ENCODE peak calls at places on chromosomes 12 and 14, in five cellular contexts. O, I, N, A and M are unnamed samples.

GRCh38 chr12:53427905-53428594 is 4.4 kb downstream of the AMHR2 start:
- DNase-seq in O (peak; percentile 34), I (peak; percentile 86), N (peak; percentile 97), A (peak; percentile 74), M (no peak)

GRCh38 chr12:89593873-89594272 is 68.0 kb upstream of the POC1B start:
- DNase-seq in O (no peak), I (no peak), N (no peak), A (no peak), M (no peak)

GRCh38 chr14:104209985-104210520 is 71.7 kb downstream of the KIF26A start:
- DNase-seq in O (no peak), I (no peak), N (no peak), A (no peak), M (no peak)

GRCh38 chr12:54984602-54985376 is at the start of gene TESPA1:
- DNase-seq in O (no peak), I (no peak), N (no peak), A (no peak), M (no peak)

GRCh38 chr12:51000245-51000644 is 25.9 kb downstream of the SLC11A2 start:
- DNase-seq in O (no peak), I (peak; percentile 13), N (no peak), A (no peak), M (no peak)

GRCh38 chr12:106767954-106768501 is 6.5 kb upstream of the RIC8B start:
- DNase-seq in O (peak; percentile 70), I (peak; percentile 38), N (no peak), A (no peak), M (peak; percentile 40)

GRCh38 chr12:25387136-25388050 is 136.7 kb upstream of the KRAS start:
- DNase-seq in O (peak; percentile 93), I (peak; percentile 95), N (peak; percentile 61), A (peak; percentile 93), M (peak; percentile 67)

GRCh38 chr12:43011383-43011926 is 421.9 kb upstream of the PRICKLE1 start:
- DNase-seq in O (no peak), I (no peak), N (no peak), A (no peak), M (no peak)

GRCh38 chr14:104196461-104197180 is 58.2 kb downstream of the KIF26A start:
- DNase-seq in O (no peak), I (no peak), N (no peak), A (no peak), M (no peak)

GRCh38 chr14:63050694-63051093 is 5.4 kb upstream of the KCNH5 start:
- DNase-seq in O (no peak), I (no peak), N (no peak), A (no peak), M (no peak)

GRCh38 chr14:63045612-63046320 is 508 bp upstream of the KCNH5 start:
- DNase-seq in O (peak; percentile 36), I (peak; percentile 39), N (no peak), A (peak; percentile 70), M (peak; percentile 87)

GRCh38 chr14:63051301-63051700 is 6.0 kb upstream of the KCNH5 start:
- DNase-seq in O (no peak), I (no peak), N (no peak), A (no peak), M (no peak)

GRCh38 chr14:63045234-63045611 is at the start of gene KCNH5:
- DNase-seq in O (peak; percentile 43), I (peak; percentile 46), N (no peak), A (peak; percentile 91), M (peak; percentile 89)

DNA sequence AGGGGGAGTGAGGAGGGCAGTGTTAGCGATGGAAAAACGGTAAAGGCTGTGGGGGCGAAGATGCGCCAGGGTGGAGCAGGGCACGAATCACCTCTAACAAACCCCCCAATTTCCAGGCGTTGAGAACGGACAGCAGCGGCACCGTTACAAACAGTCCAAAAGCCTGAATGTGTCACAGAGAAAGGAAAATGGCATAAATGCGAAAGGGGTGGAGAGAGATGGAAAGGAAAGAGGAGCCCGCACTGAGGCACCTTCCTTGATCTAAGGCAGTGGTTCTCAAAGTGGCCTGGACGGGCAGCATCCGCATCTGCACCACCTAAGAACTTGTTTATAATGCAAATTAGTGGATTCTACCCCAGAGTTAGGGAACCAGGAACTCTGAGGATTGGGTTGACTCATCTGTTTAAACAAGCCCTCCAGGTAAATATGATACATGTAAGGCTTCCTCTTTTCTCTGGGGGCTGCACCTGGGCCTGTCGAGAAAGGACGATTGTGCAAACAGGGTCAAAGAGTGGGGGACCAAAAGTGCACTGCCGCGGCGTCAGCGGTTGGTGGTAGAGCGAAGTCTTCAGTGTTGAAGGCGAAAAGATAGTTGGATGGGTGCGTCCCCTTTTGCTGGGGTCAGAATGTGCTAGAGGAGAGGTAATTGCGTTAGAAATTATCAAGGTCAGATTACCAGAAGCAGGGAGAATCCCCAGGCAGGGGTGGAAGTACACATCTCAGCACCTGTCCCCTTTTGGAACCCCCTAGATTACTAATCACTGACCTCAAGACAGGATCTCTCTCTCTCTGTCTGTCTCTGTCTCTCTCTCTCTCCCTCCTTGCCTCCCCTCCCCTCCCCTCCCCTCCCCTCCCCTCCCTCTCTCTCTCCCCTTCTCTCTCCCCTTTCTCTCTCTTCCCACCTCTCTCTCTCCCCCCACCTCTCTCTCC is 1.3 kb upstream of the KCNH5 start:
- DNase-seq in O (no peak), I (no peak), N (no peak), A (no peak), M (peak; percentile 51)
- H3K4me3 ChIP-seq in O (peak overlapping the region; percentile 27), I (peak overlapping the region; percentile 31), N (no peak overlapping the region), A (peak overlapping the region; percentile 17), M (peak overlapping the region; percentile 61)

GRCh38 chr12:5244513-5244972 is 187.4 kb upstream of the NTF3 start:
- DNase-seq in O (no peak), I (no peak), N (no peak), A (peak; percentile 73), M (no peak)

GRCh38 chr12:5246196-5246595 is 185.7 kb upstream of the NTF3 start:
- DNase-seq in O (no peak), I (no peak), N (no peak), A (no peak), M (peak; percentile 51)

GRCh38 chr12:5242440-5242839 is 189.5 kb upstream of the NTF3 start:
- DNase-seq in O (no peak), I (no peak), N (no peak), A (no peak), M (no peak)

GRCh38 chr12:5247144-5247543 is 184.8 kb upstream of the NTF3 start:
- DNase-seq in O (no peak), I (no peak), N (no peak), A (no peak), M (no peak)

DNA sequence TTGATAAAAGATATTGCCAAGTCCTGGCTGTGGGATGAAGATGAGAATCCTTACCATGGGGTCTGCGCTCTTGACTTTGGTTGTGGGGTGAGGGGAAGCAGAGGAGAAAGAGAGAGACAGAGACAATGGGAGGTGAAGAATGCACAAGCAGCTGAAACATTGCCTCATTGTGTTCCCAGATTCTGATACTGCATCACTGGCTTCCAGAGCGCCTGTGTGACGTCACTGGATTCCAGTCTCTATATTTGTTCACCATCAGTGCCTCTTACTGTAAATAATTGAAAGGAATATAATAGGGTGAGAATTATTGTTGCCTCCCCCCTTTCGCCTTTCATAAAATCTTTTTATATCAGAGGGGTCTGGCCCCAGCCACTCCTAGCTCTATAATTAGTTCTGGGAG is 188.9 kb upstream of the NTF3 start:
- DNase-seq in O (no peak), I (no peak), N (no peak), A (no peak), M (no peak)
- H3K4me3 ChIP-seq in O (no peak overlapping the region), I (no peak overlapping the region), N (no peak overlapping the region), A (no peak overlapping the region), M (no peak overlapping the region)

GRCh38 chr14:83184531-83184930 is 1650.9 kb upstream of the SEL1L start:
- DNase-seq in O (no peak), I (no peak), N (no peak), A (no peak), M (no peak)
- H3K4me3 ChIP-seq in O (no peak overlapping the region), I (no peak overlapping the region), N (no peak overlapping the region), A (no peak overlapping the region), M (no peak overlapping the region)

GRCh38 chr12:57836442-57837375 is 9.8 kb downstream of the CTDSP2 start:
- DNase-seq in O (peak; percentile 95), I (peak; percentile 86), N (no peak), A (peak; percentile 71), M (peak; percentile 63)

GRCh38 chr12:57837779-57838562 is 8.6 kb downstream of the CTDSP2 start:
- DNase-seq in O (peak; percentile 85), I (peak; percentile 65), N (no peak), A (peak; percentile 54), M (no peak)

GRCh38 chr12:57840701-57841100 is 5.8 kb downstream of the CTDSP2 start:
- DNase-seq in O (peak; percentile 66), I (peak; percentile 47), N (no peak), A (peak; percentile 59), M (no peak)

GRCh38 chr12:57839996-57840395 is 6.5 kb downstream of the CTDSP2 start:
- DNase-seq in O (no peak), I (no peak), N (no peak), A (no peak), M (no peak)

DNA sequence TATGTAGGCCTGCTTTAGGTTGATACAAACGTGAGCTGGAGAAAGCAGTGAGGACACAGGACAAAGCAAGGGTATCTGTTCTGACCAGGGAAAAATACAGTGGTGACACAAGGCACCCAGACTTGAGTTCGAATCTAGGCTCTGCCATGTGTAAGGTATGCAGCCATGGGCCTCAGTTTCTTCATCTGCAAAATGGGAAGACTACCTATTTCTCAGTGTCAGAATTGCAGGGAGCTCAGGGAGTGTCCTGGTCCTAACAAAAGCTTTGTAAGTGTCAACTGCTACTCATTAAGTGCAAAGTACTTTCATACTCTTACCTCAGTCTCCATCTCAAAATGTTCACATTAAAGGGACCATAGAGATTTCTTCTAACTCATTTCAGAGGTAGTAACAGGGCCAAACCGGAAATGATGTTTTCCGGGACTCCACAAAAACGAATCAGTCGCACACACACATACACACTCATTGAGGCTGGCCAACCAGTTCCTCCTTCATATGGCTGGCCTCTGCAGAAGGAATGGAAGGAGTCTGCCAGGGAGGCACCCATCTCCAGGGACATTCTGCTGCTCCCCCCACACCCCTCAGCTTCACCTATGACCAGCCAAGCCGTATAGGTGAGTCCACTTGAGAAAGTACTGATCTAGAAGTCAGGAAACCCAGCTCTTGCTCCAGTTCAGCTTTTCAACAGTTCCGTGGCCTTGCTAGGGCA is 7.8 kb downstream of the CTDSP2 start:
- DNase-seq in O (peak; percentile 58), I (no peak), N (no peak), A (no peak), M (no peak)
- H3K4me3 ChIP-seq in O (no peak overlapping the region), I (no peak overlapping the region), N (no peak overlapping the region), A (no peak overlapping the region), M (no peak overlapping the region)